ENCODE peak calls at places on chromosomes 3 and 15, in four cellular contexts. Y is mammary epithelial cell, H is testis, C is AG04449. K is an unnamed sample.

GRCh38 chr3:45741742-45742141 is 52.5 kb downstream of the SACM1L start:
- DNase-seq in Y (no peak), H (no peak), C (no peak), K (no peak)

GRCh38 chr3:15148614-15149013 is 49.7 kb upstream of the RBSN start:
- DNase-seq in Y (no peak), H (peak), C (no peak), K (peak)

GRCh38 chr3:71128951-71129350 is 454.6 kb downstream of the FOXP1 start:
- DNase-seq in Y (no peak), H (no peak), C (no peak), K (no peak)

GRCh38 chr15:71239592-71240364 is 124.5 kb downstream of the THSD4 start:
- DNase-seq in Y (no peak), H (no peak), C (no peak), K (no peak)

GRCh38 chr3:53680026-53680425 is 166.2 kb downstream of the CHDH start:
- DNase-seq in Y (no peak), H (peak), C (no peak), K (no peak)

GRCh38 chr3:32249184-32249782 is 10.8 kb downstream of the CMTM8 start:
- DNase-seq in Y (peak), H (no peak), C (peak), K (peak)

GRCh38 chr3:182710557-182711157 is 82.6 kb upstream of the ATP11B start:
- DNase-seq in Y (peak), H (no peak), C (no peak), K (peak)

GRCh38 chr3:192273611-192274010 is 453.7 kb downstream of the FGF12 start:
- DNase-seq in Y (no peak), H (no peak), C (no peak), K (peak)

GRCh38 chr3:115513411-115513800 is 109.9 kb upstream of the GAP43 start:
- DNase-seq in Y (peak), H (peak), C (no peak), K (peak)

GRCh38 chr15:94119923-94120775 is 111.2 kb upstream of the MCTP2 start:
- DNase-seq in Y (peak), H (peak), C (peak), K (peak)

GRCh38 chr15:67048281-67049279 is 16.8 kb upstream of the SMAD3 start:
- DNase-seq in Y (peak), H (no peak), C (no peak), K (peak)

GRCh38 chr15:55696221-55696620 is 46.7 kb downstream of the PRTG start:
- DNase-seq in Y (no peak), H (no peak), C (no peak), K (no peak)

GRCh38 chr3:102400142-102400541 is 34.7 kb upstream of the ZPLD1 start:
- DNase-seq in Y (peak), H (no peak), C (no peak), K (peak)

GRCh38 chr3:76096036-76096435 is 310.7 kb upstream of the ZNF717 start:
- DNase-seq in Y (no peak), H (no peak), C (no peak), K (no peak)

GRCh38 chr3:33181229-33181628 is 37.4 kb downstream of the SUSD5 start:
- DNase-seq in Y (no peak), H (no peak), C (no peak), K (no peak)

GRCh38 chr3:168260859-168261258 is 165.1 kb upstream of the GOLIM4 start:
- DNase-seq in Y (no peak), H (no peak), C (no peak), K (no peak)

GRCh38 chr15:40069178-40070165 is 30.5 kb upstream of the SRP14 start:
- DNase-seq in Y (peak), H (peak), C (no peak), K (peak)

GRCh38 chr15:75966073-75966472 is 46.2 kb downstream of the NRG4 start:
- DNase-seq in Y (peak), H (no peak), C (no peak), K (peak)

GRCh38 chr3:49930922-49931321 is 1.3 kb upstream of the MON1A start:
- DNase-seq in Y (no peak), H (peak), C (no peak), K (peak)

GRCh38 chr3:169764453-169765280 is at the start of gene TERC:
- DNase-seq in Y (peak), H (peak), C (no peak), K (peak)

GRCh38 chr3:127534161-127534451 is 56.4 kb downstream of the TPRA1 start:
- DNase-seq in Y (no peak), H (no peak), C (no peak), K (no peak)

GRCh38 chr3:48422272-48422671 is 7.6 kb downstream of the PLXNB1 start:
- DNase-seq in Y (no peak), H (no peak), C (no peak), K (no peak)

GRCh38 chr3:146101538-146101937 is 59.4 kb downstream of the PLOD2 start:
- DNase-seq in Y (no peak), H (no peak), C (no peak), K (no peak)

GRCh38 chr3:169077394-169077906 is 586.1 kb downstream of the MECOM start:
- DNase-seq in Y (no peak), H (no peak), C (no peak), K (no peak)

GRCh38 chr15:50824507-50824906 is 59.0 kb upstream of the SPPL2A start:
- DNase-seq in Y (no peak), H (no peak), C (no peak), K (no peak)

GRCh38 chr3:184549793-184550585 is 11.6 kb upstream of the EPHB3 start:
- DNase-seq in Y (peak), H (peak), C (no peak), K (no peak)

GRCh38 chr3:56468184-56469106 is at the start of gene ERC2:
- DNase-seq in Y (peak), H (peak), C (no peak), K (peak)

GRCh38 chr3:128481438-128481942 is 11.5 kb downstream of the GATA2 start:
- DNase-seq in Y (no peak), H (no peak), C (no peak), K (no peak)

GRCh38 chr3:7978104-7978457 is 523.5 kb upstream of the LMCD1 start:
- DNase-seq in Y (no peak), H (peak), C (no peak), K (peak)

GRCh38 chr3:158091526-158091925 is 14.7 kb downstream of the SHOX2 start:
- DNase-seq in Y (peak), H (no peak), C (no peak), K (peak)

GRCh38 chr3:50336452-50337174 is 4.0 kb downstream of the RASSF1 start:
- DNase-seq in Y (peak), H (no peak), C (no peak), K (peak)

GRCh38 chr3:138945646-138946553 is 1.0 kb downstream of the FOXL2 start:
- DNase-seq in Y (peak), H (peak), C (no peak), K (peak)

GRCh38 chr3:21942328-21942727 is 191.3 kb upstream of the ZNF385D start:
- DNase-seq in Y (peak), H (no peak), C (peak), K (peak)

GRCh38 chr3:27729325-27729724 is 7.2 kb upstream of the EOMES start:
- DNase-seq in Y (no peak), H (no peak), C (no peak), K (no peak)

GRCh38 chr3:33062814-33063346 is 34.1 kb downstream of the GLB1 start:
- DNase-seq in Y (no peak), H (no peak), C (no peak), K (no peak)

GRCh38 chr3:24550588-24550987 is 55.9 kb upstream of the THRB start:
- DNase-seq in Y (peak), H (no peak), C (no peak), K (peak)

GRCh38 chr15:59632714-59633113 is 21.1 kb downstream of the GCNT3 start:
- DNase-seq in Y (no peak), H (peak), C (no peak), K (peak)
- TF ChIP-seq CTCF in Y (peak), H (peak), C (peak), K (peak)

GRCh38 chr3:99818818-99819217 is 1.2 kb downstream of the CMSS1 start:
- DNase-seq in Y (no peak), H (no peak), C (no peak), K (peak)
- H3K4me3 ChIP-seq in Y (peak), H (peak), C (peak), K (peak)

GRCh38 chr3:13868844-13869724 is 10.8 kb downstream of the WNT7A start:
- DNase-seq in Y (no peak), H (no peak), C (no peak), K (no peak)
- TF ChIP-seq CTCF in Y (no peak), H (no peak), C (no peak), K (no peak)

GRCh38 chr3:59663076-59663850 is 613.4 kb upstream of the CFAP20DC start:
- DNase-seq in Y (no peak), H (no peak), C (no peak), K (no peak)
- H3K4me3 ChIP-seq in Y (no peak), H (no peak), C (no peak), K (no peak)

GRCh38 chr15:78837543-78837942 is 26.3 kb upstream of the ADAMTS7 start:
- DNase-seq in Y (no peak), H (no peak), C (no peak), K (no peak)
- TF ChIP-seq CTCF in Y (no peak), H (no peak), C (no peak), K (no peak)

GRCh38 chr15:89399070-89399389 is 64.4 kb upstream of the POLG start:
- DNase-seq in Y (no peak), H (no peak), C (no peak), K (no peak)
- H3K4me3 ChIP-seq in Y (no peak), H (peak), C (no peak), K (no peak)

GRCh38 chr3:111850481-111850880 is 8.6 kb upstream of the PHLDB2 start:
- DNase-seq in Y (no peak), H (no peak), C (no peak), K (peak)

GRCh38 chr3:111848778-111849177 is 10.3 kb upstream of the PHLDB2 start:
- DNase-seq in Y (no peak), H (no peak), C (no peak), K (peak)

GRCh38 chr3:111853071-111853470 is 6.0 kb upstream of the PHLDB2 start:
- DNase-seq in Y (no peak), H (no peak), C (no peak), K (no peak)

GRCh38 chr3:111851511-111851954 is 7.5 kb upstream of the PHLDB2 start:
- DNase-seq in Y (peak), H (no peak), C (no peak), K (no peak)

DNA sequence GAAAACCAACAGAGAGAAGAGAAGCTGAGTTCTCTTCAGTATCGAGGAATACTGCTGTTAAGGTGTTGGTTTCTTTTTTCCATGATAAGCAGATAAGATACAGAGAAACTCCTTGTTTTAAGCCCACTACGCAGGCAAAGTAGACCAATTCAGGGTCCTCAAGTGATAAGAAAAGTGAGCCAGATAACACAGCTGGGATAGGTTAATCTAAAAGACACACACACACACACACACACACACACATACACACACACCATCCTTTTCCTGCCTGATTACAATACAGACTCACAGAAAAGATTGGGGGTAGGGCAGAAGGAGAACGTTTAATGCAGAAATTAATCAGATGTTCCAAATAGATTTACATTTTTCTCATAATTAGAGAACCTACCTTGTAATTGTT is 6.5 kb upstream of the PHLDB2 start:
- DNase-seq in Y (no peak), H (no peak), C (no peak), K (no peak)
- TF ChIP-seq CTCF in Y (no peak), H (no peak), C (no peak), K (no peak)

GRCh38 chr3:187969581-187969950 is 184.4 kb upstream of the LPP start:
- DNase-seq in Y (no peak), H (no peak), C (no peak), K (no peak)

GRCh38 chr3:187967982-187968381 is 186.0 kb upstream of the LPP start:
- DNase-seq in Y (peak), H (no peak), C (no peak), K (peak)

GRCh38 chr3:187968883-187969580 is 184.9 kb upstream of the LPP start:
- DNase-seq in Y (peak), H (peak), C (peak), K (peak)

GRCh38 chr3:187971629-187972028 is 182.3 kb upstream of the LPP start:
- DNase-seq in Y (no peak), H (no peak), C (no peak), K (no peak)

DNA sequence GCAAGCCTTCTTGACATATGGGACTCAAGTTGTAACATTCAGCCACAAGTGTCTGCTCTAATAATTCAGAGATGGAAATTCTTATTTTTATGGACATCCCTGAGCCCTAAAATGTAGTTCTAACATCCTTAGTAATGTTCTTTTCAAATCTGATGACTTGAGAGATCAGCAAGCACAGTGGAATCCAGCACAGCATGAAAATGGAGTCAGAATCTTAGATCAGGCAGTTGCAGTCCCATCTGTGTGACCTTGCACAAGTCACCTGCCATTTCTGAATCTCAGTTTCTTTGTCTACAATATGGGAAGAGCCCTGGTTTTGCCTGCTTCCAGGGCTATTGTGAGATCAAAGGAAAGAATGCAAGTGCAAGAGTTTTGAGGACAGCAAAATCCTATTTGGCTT is 183.9 kb upstream of the LPP start:
- DNase-seq in Y (no peak), H (no peak), C (no peak), K (no peak)
- H3K4me3 ChIP-seq in Y (no peak), H (no peak), C (no peak), K (no peak)

DNA sequence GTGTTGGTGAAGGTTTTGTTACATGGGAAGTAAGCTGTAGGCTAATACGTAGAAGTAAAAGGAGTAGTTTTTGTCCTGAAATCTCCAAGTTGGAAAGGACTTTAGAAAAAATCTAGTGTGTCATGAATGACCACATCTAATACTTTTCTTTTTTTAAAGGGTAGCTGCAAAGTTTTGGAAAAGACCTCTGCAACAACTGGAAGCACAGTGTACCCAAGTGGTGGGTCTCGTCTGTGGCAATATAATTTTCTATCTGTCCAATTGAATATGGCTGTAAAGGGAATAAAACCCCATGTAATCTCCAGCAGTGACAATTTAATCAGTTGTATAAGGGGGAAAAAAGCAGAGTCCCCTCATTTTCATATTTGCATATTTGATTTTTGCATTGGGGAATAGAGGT is 531.2 kb downstream of the ZIC1 start:
- DNase-seq in Y (no peak), H (no peak), C (no peak), K (no peak)
- TF ChIP-seq CTCF in Y (no peak), H (no peak), C (no peak), K (no peak)

GRCh38 chr15:89805241-89806216 is 9.1 kb downstream of the ANPEP start:
- DNase-seq in Y (no peak), H (no peak), C (no peak), K (no peak)
- H3K4me3 ChIP-seq in Y (no peak), H (no peak), C (no peak), K (no peak)

K was measured in epithelial cell of esophagus.